ENCODE peak calls at places on chromosomes 1 and 21, in eight cellular contexts. G is endodermal cell; Y is CD8-positive, alpha-beta memory T cell; A is heart right ventricle; V is AG04450; Q is SJSA1; Z is small intestine; R is sigmoid colon. S is an unnamed sample. For H3K27me3, the result is how much of the 10 kb centered on the place peaks cover.

GRCh38 chr1:189751311-189751710 is 726.4 kb downstream of the BRINP3 start:
- DNase-seq in G (no peak), Y (no peak), A (no peak), V (no peak), Q (no peak), Z (no peak), R (no peak), S (no peak)

GRCh38 chr21:42360317-42360716 is 6.0 kb downstream of the TFF1 start:
- DNase-seq in G (no peak), Y (no peak), A (no peak), V (no peak), Q (peak), Z (no peak), R (no peak), S (no peak)

GRCh38 chr1:214143015-214143775 is 137.8 kb upstream of the SMYD2 start:
- DNase-seq in G (peak), Y (no peak), A (no peak), V (no peak), Q (no peak), Z (no peak), R (no peak), S (no peak)

GRCh38 chr1:231940116-231940515 is 313.5 kb downstream of the DISC1 start:
- DNase-seq in G (no peak), Y (no peak), A (no peak), V (no peak), Q (no peak), Z (no peak), R (no peak), S (peak)

GRCh38 chr1:197775282-197776262 is at the start of gene DENND1B:
- DNase-seq in G (peak), Y (peak), A (peak), V (no peak), Q (peak), Z (peak), R (peak), S (peak)

GRCh38 chr1:171441278-171441677 is 44.1 kb upstream of the PRRC2C start:
- DNase-seq in G (no peak), Y (no peak), A (no peak), V (peak), Q (no peak), Z (no peak), R (no peak), S (no peak)

GRCh38 chr1:1929102-1929638 is 10.1 kb upstream of the TMEM52 start:
- DNase-seq in G (peak), Y (no peak), A (no peak), V (no peak), Q (no peak), Z (no peak), R (no peak), S (no peak)

GRCh38 chr1:59730302-59730701 is 84.4 kb upstream of the HOOK1 start:
- DNase-seq in G (no peak), Y (no peak), A (no peak), V (peak), Q (peak), Z (no peak), R (no peak), S (no peak)

GRCh38 chr1:150072959-150073358 is 5.4 kb downstream of the VPS45 start:
- DNase-seq in G (no peak), Y (no peak), A (no peak), V (no peak), Q (peak), Z (no peak), R (no peak), S (no peak)

GRCh38 chr1:156643266-156644092 is 1.6 kb downstream of the BCAN start:
- DNase-seq in G (no peak), Y (no peak), A (no peak), V (no peak), Q (no peak), Z (no peak), R (no peak), S (no peak)

GRCh38 chr1:156645666-156646065 is 3.7 kb downstream of the BCAN start:
- DNase-seq in G (no peak), Y (no peak), A (no peak), V (no peak), Q (no peak), Z (no peak), R (no peak), S (no peak)

GRCh38 chr1:156645058-156645457 is 3.1 kb downstream of the BCAN start:
- DNase-seq in G (no peak), Y (no peak), A (no peak), V (no peak), Q (no peak), Z (no peak), R (no peak), S (no peak)

GRCh38 chr1:156644640-156645039 is 2.7 kb downstream of the BCAN start:
- DNase-seq in G (no peak), Y (no peak), A (no peak), V (no peak), Q (no peak), Z (no peak), R (no peak), S (no peak)

DNA sequence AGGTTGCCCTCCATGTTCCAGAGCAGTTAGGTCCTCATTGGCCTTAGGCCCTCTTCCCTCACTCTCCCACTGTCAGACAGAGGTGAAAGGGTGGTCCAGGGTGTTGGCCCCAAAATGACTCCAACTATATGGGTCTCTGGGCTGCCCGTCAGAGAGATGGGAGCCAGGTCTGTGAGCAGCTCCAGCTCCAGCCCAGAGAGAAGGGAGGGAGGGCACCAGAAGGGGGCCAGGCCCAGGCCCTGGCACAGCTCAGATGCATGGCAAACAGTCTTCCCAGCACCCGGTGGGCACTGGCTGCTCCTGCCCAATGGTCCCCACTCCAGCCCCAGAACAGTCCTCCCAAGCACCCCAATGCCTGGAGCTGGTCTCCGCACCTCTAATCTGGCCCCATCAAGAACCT is 2.2 kb downstream of the BCAN start:
- DNase-seq in G (no peak), Y (no peak), A (no peak), V (no peak), Q (no peak), Z (no peak), R (no peak), S (no peak)
- H3K27me3 ChIP-seq in G (half or more), Y (under half), A (half or more), V (half or more), Q (half or more), Z (under half), R (under half), S (under half)

GRCh38 chr1:111818081-111818480 is 62.4 kb downstream of the DDX20 start:
- DNase-seq in G (no peak), Y (no peak), A (no peak), V (no peak), Q (no peak), Z (no peak), R (no peak), S (no peak)

GRCh38 chr1:111819566-111819965 is 63.9 kb downstream of the DDX20 start:
- DNase-seq in G (no peak), Y (no peak), A (no peak), V (no peak), Q (no peak), Z (no peak), R (no peak), S (no peak)

GRCh38 chr1:111818546-111818945 is 62.8 kb downstream of the DDX20 start:
- DNase-seq in G (no peak), Y (no peak), A (no peak), V (no peak), Q (no peak), Z (no peak), R (no peak), S (no peak)

GRCh38 chr1:111822138-111822537 is 66.4 kb downstream of the DDX20 start:
- DNase-seq in G (no peak), Y (no peak), A (no peak), V (no peak), Q (no peak), Z (no peak), R (no peak), S (no peak)

GRCh38 chr1:111821121-111821745 is 65.5 kb downstream of the DDX20 start:
- DNase-seq in G (no peak), Y (no peak), A (no peak), V (no peak), Q (no peak), Z (no peak), R (no peak), S (no peak)
- H3K27me3 ChIP-seq in G (under half), Y (under half), A (under half), V (under half), Q (under half), Z (under half), R (under half), S (under half)

DNA sequence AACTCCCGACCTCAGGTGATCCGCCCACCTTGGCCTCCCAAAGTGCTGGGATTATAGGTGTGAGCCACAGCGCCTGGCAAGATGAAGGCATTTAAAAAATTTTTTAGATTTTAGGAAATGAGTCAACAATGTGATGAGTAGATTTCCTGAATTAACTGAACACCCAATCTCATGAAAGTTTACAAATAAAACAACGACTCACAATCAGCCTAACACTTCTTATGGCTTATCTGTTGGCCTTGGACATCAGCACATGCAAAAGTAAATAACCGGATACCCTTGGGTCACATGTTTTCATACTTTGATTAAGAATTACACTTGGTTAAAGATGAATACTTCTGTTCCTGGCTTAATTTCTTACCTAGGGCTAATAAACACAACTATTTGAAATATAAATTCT is 3.0 kb downstream of the GNG12 start:
- DNase-seq in G (no peak), Y (no peak), A (no peak), V (no peak), Q (no peak), Z (peak), R (no peak), S (no peak)
- H3K27me3 ChIP-seq in G (under half), Y (under half), A (under half), V (under half), Q (under half), Z (under half), R (under half), S (under half)

GRCh38 chr1:234214911-234215892 is 158.1 kb upstream of the COA6 start:
- DNase-seq in G (peak), Y (no peak), A (no peak), V (no peak), Q (no peak), Z (peak), R (no peak), S (peak)

GRCh38 chr1:234214129-234214910 is 158.9 kb upstream of the COA6 start:
- DNase-seq in G (peak), Y (no peak), A (peak), V (no peak), Q (no peak), Z (peak), R (peak), S (peak)

GRCh38 chr1:234213576-234214128 is 159.6 kb upstream of the COA6 start:
- DNase-seq in G (peak), Y (no peak), A (no peak), V (no peak), Q (no peak), Z (no peak), R (no peak), S (no peak)

GRCh38 chr1:234216116-234216703 is 157.0 kb upstream of the COA6 start:
- DNase-seq in G (no peak), Y (no peak), A (no peak), V (no peak), Q (no peak), Z (no peak), R (no peak), S (no peak)

DNA sequence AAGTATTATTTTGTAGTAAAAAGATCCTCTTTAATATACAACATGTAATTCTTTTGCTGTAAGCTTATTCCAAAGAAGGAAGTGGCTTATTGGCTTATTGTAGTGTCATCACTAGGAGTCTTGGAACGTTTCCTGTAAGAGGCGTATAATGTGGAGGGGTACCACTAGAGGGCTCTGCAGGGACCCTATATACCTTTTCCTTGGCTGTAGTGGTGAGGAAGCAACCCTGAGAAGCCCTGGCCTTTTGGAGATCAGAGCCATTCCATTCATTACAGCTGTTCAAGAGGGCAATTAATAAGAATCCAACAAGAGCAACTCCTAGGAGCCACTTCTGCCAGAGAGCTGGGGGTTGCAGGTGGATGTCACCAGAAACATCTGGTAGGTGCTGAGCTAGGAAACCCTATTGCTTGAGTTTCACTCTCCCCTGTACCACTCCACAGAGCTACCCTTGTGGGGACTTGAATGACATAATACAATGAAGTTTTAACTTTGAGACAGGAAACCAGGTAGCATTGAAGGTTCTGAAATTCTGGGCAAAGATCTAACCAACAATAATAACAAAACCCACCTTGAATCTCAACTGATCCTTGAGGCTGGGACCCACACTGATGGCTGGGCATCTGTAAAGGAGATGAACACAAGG is 160.4 kb upstream of the COA6 start:
- DNase-seq in G (peak), Y (no peak), A (no peak), V (no peak), Q (no peak), Z (peak), R (no peak), S (no peak)
- H3K27me3 ChIP-seq in G (under half), Y (under half), A (half or more), V (under half), Q (under half), Z (under half), R (under half), S (under half)

DNA sequence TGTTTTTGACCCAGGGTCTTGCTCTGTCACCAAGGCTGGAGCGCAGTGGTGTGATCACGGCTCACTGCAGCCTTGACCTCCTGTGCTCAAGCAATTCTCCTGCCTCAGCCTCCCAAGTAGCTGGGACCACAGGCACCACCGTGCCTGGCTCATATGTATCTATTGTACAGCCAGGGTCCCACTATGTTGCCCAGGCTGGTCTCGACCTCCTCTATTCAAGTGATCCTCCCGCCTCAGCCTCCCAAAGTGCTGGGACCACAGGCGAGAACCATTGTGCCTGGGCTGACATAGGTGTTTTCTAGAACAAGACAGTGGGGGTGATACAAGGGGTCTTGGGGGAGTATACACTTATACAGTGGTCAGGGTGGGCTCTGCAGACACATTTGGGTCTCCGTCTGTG is 17.5 kb downstream of the FTCD start:
- DNase-seq in G (no peak), Y (no peak), A (no peak), V (no peak), Q (no peak), Z (no peak), R (no peak), S (no peak)
- H3K27me3 ChIP-seq in G (under half), Y (under half), A (under half), V (under half), Q (under half), Z (under half), R (under half), S (under half)

GRCh38 chr1:29746076-29746665 is 509.8 kb downstream of the PTPRU start:
- DNase-seq in G (no peak), Y (no peak), A (no peak), V (no peak), Q (no peak), Z (no peak), R (peak), S (no peak)
- H3K27me3 ChIP-seq in G (under half), Y (under half), A (under half), V (under half), Q (under half), Z (under half), R (under half), S (under half)

DNA sequence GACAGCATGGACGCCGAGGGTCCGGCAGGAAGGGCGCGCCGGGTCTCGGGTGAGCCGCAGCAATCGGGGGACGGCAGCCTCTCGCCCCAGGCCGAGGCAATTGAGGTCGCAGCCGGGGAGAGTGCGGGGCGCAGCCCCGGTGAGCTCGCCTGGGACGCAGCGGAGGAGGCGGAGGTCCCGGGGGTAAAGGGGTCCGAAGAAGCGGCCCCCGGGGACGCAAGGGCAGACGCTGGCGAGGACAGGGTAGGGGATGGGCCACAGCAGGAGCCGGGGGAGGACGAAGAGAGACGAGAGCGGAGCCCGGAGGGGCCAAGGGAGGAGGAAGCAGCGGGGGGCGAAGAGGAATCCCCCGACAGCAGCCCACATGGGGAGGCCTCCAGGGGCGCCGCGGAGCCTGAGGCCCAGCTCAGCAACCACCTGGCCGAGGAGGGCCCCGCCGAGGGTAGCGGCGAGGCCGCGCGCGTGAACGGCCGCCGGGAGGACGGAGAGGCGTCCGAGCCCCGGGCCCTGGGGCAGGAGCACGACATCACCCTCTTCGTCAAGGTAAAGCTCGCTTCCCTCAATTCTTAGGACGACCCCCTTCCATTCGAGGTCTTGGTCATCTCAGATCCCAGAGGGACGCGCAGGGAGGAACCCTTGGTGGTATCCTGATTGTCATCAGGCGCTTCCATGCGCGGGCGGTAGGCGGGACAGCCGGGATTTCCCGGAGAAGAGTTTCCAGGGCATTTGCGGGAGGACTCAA is 1.6 kb downstream of the CLIC6 start:
- DNase-seq in G (peak), Y (no peak), A (no peak), V (no peak), Q (peak), Z (no peak), R (no peak), S (peak)
- H3K27me3 ChIP-seq in G (half or more), Y (under half), A (half or more), V (half or more), Q (under half), Z (under half), R (under half), S (under half)